ENCODE peak calls at places on chromosomes 12 and 14, in four cellular contexts. V, M, N and W are unnamed samples.
A peak's percentile ranks its signal among the peaks of the same experiment; 100 is the strongest.

GRCh38 chr14:103001226-103001625 is 56.1 kb downstream of the CDC42BPB start:
- DNase-seq in M (no peak), N (no peak), V (no peak), W (no peak)

GRCh38 chr12:53860426-53861223 is 78.0 kb upstream of the HOXC13 start:
- DNase-seq in M (no peak), V (no peak), N (no peak), W (no peak)

GRCh38 chr14:26233126-26233525 is 364.7 kb downstream of the NOVA1 start:
- DNase-seq in N (no peak), M (no peak), V (no peak), W (no peak)

GRCh38 chr12:89880695-89881350 is 172.2 kb upstream of the ATP2B1 start:
- DNase-seq in V (no peak), M (peak; percentile 82), N (peak; percentile 43), W (no peak)

GRCh38 chr14:61514006-61514830 is 181.1 kb upstream of the HIF1A start:
- DNase-seq in M (no peak), V (peak; percentile 46), N (no peak), W (no peak)

GRCh38 chr14:104680806-104681688 is 8.4 kb upstream of the INF2 start:
- DNase-seq in V (peak; percentile 80), M (peak; percentile 68), N (no peak), W (peak; percentile 81)

GRCh38 chr12:52391618-52392002 is 6.2 kb upstream of the KRT84 start:
- DNase-seq in M (peak; percentile 63), V (no peak), N (no peak), W (peak; percentile 64)

GRCh38 chr12:104653730-104654328 is 197.1 kb downstream of the CHST11 start:
- DNase-seq in V (no peak), M (no peak), N (no peak), W (no peak)

GRCh38 chr14:65357091-65357490 is 55.4 kb upstream of the FUT8 start:
- DNase-seq in M (no peak), V (no peak), N (no peak), W (no peak)

GRCh38 chr12:106581543-106582263 is 1.1 kb upstream of the RFX4 start:
- DNase-seq in N (no peak), V (no peak), M (no peak), W (no peak)

GRCh38 chr12:5170894-5171293 is 127.2 kb downstream of the KCNA5 start:
- DNase-seq in M (no peak), N (no peak), V (no peak), W (no peak)

GRCh38 chr12:11622774-11623375 is 26.6 kb upstream of the ETV6 start:
- DNase-seq in V (no peak), M (no peak), N (no peak), W (no peak)

GRCh38 chr14:106813477-106813823 is 1287.1 kb downstream of the TMEM121 start:
- DNase-seq in N (no peak), V (no peak), M (no peak), W (no peak)
- H3K9me3 ChIP-seq in N (no peaks in the 10 kb centered on the region), V (no peaks in the 10 kb centered on the region), M (no peaks in the 10 kb centered on the region), W (no peaks in the 10 kb centered on the region)

GRCh38 chr12:18943200-18943599 is 186.3 kb upstream of the PLEKHA5 start:
- DNase-seq in V (no peak), N (no peak), M (no peak), W (no peak)

GRCh38 chr12:18946106-18946505 is 183.4 kb upstream of the PLEKHA5 start:
- DNase-seq in V (no peak), N (no peak), M (no peak), W (no peak)

DNA sequence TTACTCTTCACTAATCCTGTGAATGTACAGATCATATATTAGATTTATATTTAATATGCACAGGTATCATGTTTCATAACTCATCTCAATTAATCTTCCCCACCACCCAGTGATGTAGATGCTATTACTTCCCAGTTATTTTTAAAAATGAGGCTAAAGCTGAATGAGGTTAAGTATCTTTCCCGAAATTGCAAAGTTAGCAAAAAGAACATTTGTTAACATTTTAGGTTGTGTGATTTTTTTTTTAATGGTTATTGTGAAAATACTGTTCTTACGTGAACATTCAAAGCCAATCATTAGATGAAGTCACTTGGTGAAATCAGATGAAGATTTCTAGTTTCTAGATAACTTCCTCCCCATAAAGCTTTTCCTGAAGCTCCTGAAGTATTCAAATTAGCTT is 186.9 kb upstream of the PLEKHA5 start:
- DNase-seq in N (no peak), V (no peak), M (no peak), W (no peak)
- H3K9me3 ChIP-seq in N (no peaks in the 10 kb centered on the region), V (no peaks in the 10 kb centered on the region), M (no peaks in the 10 kb centered on the region), W (no peaks in the 10 kb centered on the region)

GRCh38 chr12:121982950-121983349 is 38.7 kb upstream of the BCL7A start:
- DNase-seq in M (no peak), N (no peak), V (no peak), W (no peak)

GRCh38 chr12:121989266-121989950 is 32.3 kb upstream of the BCL7A start:
- DNase-seq in V (no peak), M (no peak), N (no peak), W (no peak)

GRCh38 chr12:121989951-121990647 is 31.6 kb upstream of the BCL7A start:
- DNase-seq in V (no peak), N (no peak), M (no peak), W (no peak)

GRCh38 chr12:121983546-121984205 is 38.0 kb upstream of the BCL7A start:
- DNase-seq in V (peak; percentile 8), N (no peak), M (no peak), W (no peak)

GRCh38 chr12:121986494-121987245 is 35.0 kb upstream of the BCL7A start:
- DNase-seq in V (no peak), M (no peak), N (no peak), W (no peak)
- H3K9me3 ChIP-seq in V (no peaks in the 10 kb centered on the region), M (no peaks in the 10 kb centered on the region), N (no peaks in the 10 kb centered on the region), W (no peaks in the 10 kb centered on the region)

GRCh38 chr12:34396006-34396860 is 373.9 kb downstream of the ALG10 start:
- DNase-seq in N (no peak), V (no peak), M (peak; percentile 67), W (peak; percentile 55)
- H3K9me3 ChIP-seq in N (no peaks in the 10 kb centered on the region), V (no peaks in the 10 kb centered on the region), M (no peaks in the 10 kb centered on the region), W (peaks cover 8% of the 10 kb centered on the region)

GRCh38 chr12:93671044-93671443 is 6.1 kb upstream of the CRADD start:
- DNase-seq in M (no peak), V (no peak), N (no peak), W (no peak)
- H3K9me3 ChIP-seq in M (no peaks in the 10 kb centered on the region), V (no peaks in the 10 kb centered on the region), N (no peaks in the 10 kb centered on the region), W (no peaks in the 10 kb centered on the region)

DNA sequence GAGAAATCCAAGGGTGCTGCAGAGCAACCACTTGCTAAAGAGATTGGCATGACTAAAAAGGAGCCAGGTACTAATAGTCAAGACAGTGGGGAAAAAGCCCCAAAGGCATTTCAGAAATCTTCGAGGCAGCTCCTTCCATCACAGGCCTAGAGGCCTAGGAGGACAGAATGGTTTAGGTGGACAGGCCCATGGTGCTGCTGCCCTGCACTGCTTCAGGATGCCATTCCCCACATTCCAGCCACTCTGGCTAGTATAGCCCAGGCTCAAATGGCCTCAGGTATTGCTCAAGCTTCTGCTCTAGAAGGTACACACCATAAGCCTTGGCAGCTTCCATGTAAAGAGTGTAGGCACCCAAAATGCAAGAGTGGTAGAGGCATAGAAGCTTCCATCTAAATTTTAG is 92.9 kb downstream of the RPAP3 start:
- DNase-seq in N (no peak), V (no peak), M (no peak), W (no peak)
- H3K9me3 ChIP-seq in N (peaks cover 8% of the 10 kb centered on the region), V (no peaks in the 10 kb centered on the region), M (no peaks in the 10 kb centered on the region), W (no peaks in the 10 kb centered on the region)

DNA sequence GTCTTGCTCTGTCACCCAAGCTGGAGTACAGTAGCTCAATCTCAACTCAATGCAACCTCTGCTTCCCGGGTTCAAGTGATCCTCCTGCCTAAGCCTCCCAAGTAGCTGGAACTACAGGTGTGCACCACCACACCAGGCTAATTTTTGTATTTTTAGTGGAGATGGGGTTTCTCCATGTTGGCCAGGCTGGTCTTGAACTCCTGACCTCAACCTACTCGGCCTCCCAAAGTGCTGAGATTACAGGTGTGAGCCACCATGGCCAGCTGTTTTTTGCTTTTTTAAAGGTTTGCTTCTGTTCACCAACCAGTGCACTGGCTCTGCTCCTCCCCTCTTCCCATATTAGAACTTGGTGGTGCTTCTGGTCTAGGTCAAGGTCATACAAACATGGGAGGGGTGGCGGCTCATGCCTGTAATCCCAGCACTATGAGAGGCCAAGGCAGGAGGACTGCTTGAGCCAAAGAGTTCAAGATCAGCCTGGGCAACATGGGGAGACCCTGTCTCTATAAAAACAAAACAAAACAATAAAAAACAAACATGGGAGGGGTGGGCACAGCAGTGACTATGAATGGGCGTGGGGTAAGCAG is 20.4 kb upstream of the PAPOLA start:
- DNase-seq in M (no peak), N (no peak), V (no peak), W (no peak)
- H3K9me3 ChIP-seq in M (no peaks in the 10 kb centered on the region), N (no peaks in the 10 kb centered on the region), V (no peaks in the 10 kb centered on the region), W (no peaks in the 10 kb centered on the region)

DNA sequence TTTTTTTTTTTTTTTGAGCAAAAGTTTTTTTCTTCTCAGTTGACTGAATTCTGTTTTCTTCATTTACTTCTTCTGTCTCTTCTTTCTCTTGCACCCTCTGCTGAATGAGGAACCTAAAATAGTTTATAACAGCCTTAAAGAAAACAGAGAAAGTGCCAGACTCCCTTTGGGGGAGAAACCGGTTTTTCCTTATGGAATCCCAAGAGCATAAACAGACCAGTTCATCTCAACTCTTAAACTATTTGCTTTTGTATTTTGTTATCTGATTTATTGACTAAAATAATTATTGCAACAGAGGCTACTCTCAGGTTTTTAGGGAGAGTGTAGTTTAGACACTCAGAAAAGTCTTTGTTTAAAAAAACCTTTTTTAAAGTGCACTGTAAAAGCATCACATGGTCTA is 30.2 kb downstream of the ST8SIA1 start:
- DNase-seq in M (no peak), V (no peak), N (no peak), W (no peak)
- H3K9me3 ChIP-seq in M (no peaks in the 10 kb centered on the region), V (no peaks in the 10 kb centered on the region), N (no peaks in the 10 kb centered on the region), W (no peaks in the 10 kb centered on the region)